ENCODE peak calls at places on chromosomes 16 and 17, in nine cellular contexts. I is fibroblast of gingiva; Q is C1 segment of cervical spinal cord; O is activated CD8-positive, alpha-beta T cell treated with anti-CD3 and anti-CD28 coated beads, Interleukin-2, amount 10 ng/mL, durations not matched to agents 7 days and 5 days; E is hippocampal formation; Y is stimulated activated CD8-positive, alpha-beta memory T cell treated with anti-CD3 and anti-CD28 coated beads, Interleukin-15, amount 100 ng/mL, for 48 hours; R is activated naive CD8-positive, alpha-beta T cell treated with anti-CD3 and anti-CD28 coated beads, Interleukin-2, amount 10 ng/mL, durations not matched to agents 7 days and 5 days; K is lower lobe of right lung; H is ovary. M is an unnamed sample.

GRCh38 chr17:7178973-7179316 is 225 bp downstream of the ASGR1 start:
- DNase-seq in I (no peak), Q (no peak), O (no peak), E (no peak), Y (no peak), R (no peak), K (no peak), H (no peak), M (no peak)

GRCh38 chr17:76138234-76138895 is 2.7 kb downstream of the FOXJ1 start:
- DNase-seq in I (no peak), Q (peak), O (no peak), E (peak), Y (no peak), R (no peak), K (no peak), H (no peak), M (no peak)

GRCh38 chr16:53507464-53508180 is 4.6 kb upstream of the AKTIP start:
- DNase-seq in I (no peak), Q (no peak), O (no peak), E (no peak), Y (no peak), R (no peak), K (no peak), H (no peak), M (no peak)

GRCh38 chr16:84379731-84380369 is 11.5 kb downstream of the ATP2C2 start:
- DNase-seq in I (no peak), Q (no peak), O (no peak), E (no peak), Y (no peak), R (no peak), K (no peak), H (no peak), M (no peak)

GRCh38 chr16:57041182-57042156 is 50.9 kb upstream of the CPNE2 start:
- DNase-seq in I (no peak), Q (no peak), O (peak), E (no peak), Y (peak), R (peak), K (no peak), H (no peak), M (no peak)

GRCh38 chr17:81253358-81254131 is 14.4 kb downstream of the NDUFAF8 start:
- DNase-seq in I (no peak), Q (peak), O (peak), E (no peak), Y (peak), R (peak), K (peak), H (peak), M (peak)

GRCh38 chr16:351804-352520 is 561 bp downstream of the AXIN1 start:
- DNase-seq in I (no peak), Q (peak), O (peak), E (no peak), Y (no peak), R (no peak), K (peak), H (no peak), M (peak)

GRCh38 chr16:9380221-9380620 is 288.8 kb downstream of the HAPSTR1 start:
- DNase-seq in I (no peak), Q (no peak), O (no peak), E (peak), Y (no peak), R (no peak), K (no peak), H (no peak), M (no peak)

GRCh38 chr17:49889500-49889899 is 41.6 kb upstream of the TAC4 start:
- DNase-seq in I (no peak), Q (no peak), O (no peak), E (no peak), Y (no peak), R (no peak), K (no peak), H (no peak), M (no peak)

GRCh38 chr16:11562411-11562810 is 24.3 kb downstream of the LITAF start:
- DNase-seq in I (no peak), Q (no peak), O (no peak), E (no peak), Y (no peak), R (no peak), K (no peak), H (no peak), M (no peak)

GRCh38 chr16:80580109-80580832 is 39.5 kb downstream of the DYNLRB2 start:
- DNase-seq in I (no peak), Q (no peak), O (peak), E (no peak), Y (peak), R (peak), K (no peak), H (no peak), M (peak)

GRCh38 chr17:83091257-83092141 is 12.1 kb downstream of the METRNL start:
- DNase-seq in I (no peak), Q (no peak), O (no peak), E (no peak), Y (no peak), R (no peak), K (peak), H (peak), M (no peak)

GRCh38 chr16:4324871-4325740 is 9.2 kb downstream of the GLIS2 start:
- DNase-seq in I (no peak), Q (no peak), O (no peak), E (no peak), Y (no peak), R (peak), K (no peak), H (no peak), M (no peak)

GRCh38 chr17:57458718-57459285 is 202.5 kb downstream of the MSI2 start:
- DNase-seq in I (no peak), Q (no peak), O (no peak), E (no peak), Y (no peak), R (no peak), K (no peak), H (no peak), M (no peak)

GRCh38 chr17:32523827-32524552 is 37.2 kb downstream of the CDK5R1 start:
- DNase-seq in I (no peak), Q (no peak), O (peak), E (no peak), Y (no peak), R (no peak), K (no peak), H (no peak), M (no peak)

GRCh38 chr16:69396187-69397061 is 10.6 kb upstream of the TERF2 start:
- DNase-seq in I (peak), Q (peak), O (peak), E (peak), Y (peak), R (no peak), K (no peak), H (peak), M (peak)

GRCh38 chr17:75908201-75908600 is 3.5 kb upstream of the MRPL38 start:
- DNase-seq in I (no peak), Q (no peak), O (no peak), E (no peak), Y (no peak), R (no peak), K (peak), H (no peak), M (no peak)

GRCh38 chr17:44940321-44940720 is 7.3 kb downstream of the KIF18B start:
- DNase-seq in I (no peak), Q (no peak), O (no peak), E (no peak), Y (no peak), R (no peak), K (no peak), H (no peak), M (peak)

GRCh38 chr17:57401556-57402488 is 145.5 kb downstream of the MSI2 start:
- DNase-seq in I (no peak), Q (no peak), O (no peak), E (no peak), Y (no peak), R (no peak), K (no peak), H (no peak), M (no peak)

GRCh38 chr17:3009411-3009920 is 53.9 kb downstream of the OR1D5 start:
- DNase-seq in I (no peak), Q (no peak), O (no peak), E (no peak), Y (no peak), R (no peak), K (peak), H (no peak), M (no peak)

GRCh38 chr17:64635647-64636305 is 26.3 kb downstream of the SMURF2 start:
- DNase-seq in I (peak), Q (no peak), O (no peak), E (no peak), Y (no peak), R (no peak), K (no peak), H (no peak), M (peak)

GRCh38 chr17:62804822-62805221 is 3.3 kb downstream of the MARCHF10 start:
- DNase-seq in I (peak), Q (no peak), O (no peak), E (no peak), Y (no peak), R (no peak), K (no peak), H (no peak), M (no peak)

GRCh38 chr17:1197379-1197778 is 17.6 kb upstream of the ABR start:
- DNase-seq in I (peak), Q (no peak), O (peak), E (no peak), Y (no peak), R (no peak), K (peak), H (no peak), M (no peak)

GRCh38 chr17:41796066-41796895 is 9.8 kb upstream of the JUP start:
- DNase-seq in I (no peak), Q (no peak), O (no peak), E (no peak), Y (no peak), R (no peak), K (no peak), H (no peak), M (no peak)

GRCh38 chr17:2828396-2829038 is 32.3 kb downstream of the RAP1GAP2 start:
- DNase-seq in I (no peak), Q (peak), O (peak), E (no peak), Y (peak), R (peak), K (peak), H (peak), M (peak)

GRCh38 chr16:86516618-86517003 is 6.3 kb downstream of the FOXF1 start:
- DNase-seq in I (peak), Q (no peak), O (no peak), E (no peak), Y (no peak), R (no peak), K (no peak), H (no peak), M (no peak)

GRCh38 chr17:38604479-38605229 is 1.1 kb downstream of the SRCIN1 start:
- DNase-seq in I (no peak), Q (peak), O (no peak), E (peak), Y (no peak), R (peak), K (no peak), H (no peak), M (no peak)

GRCh38 chr17:20562587-20562986 is 16.9 kb upstream of the CDRT15L2 start:
- DNase-seq in I (no peak), Q (no peak), O (peak), E (no peak), Y (no peak), R (no peak), K (no peak), H (no peak), M (no peak)

GRCh38 chr16:73464834-73465233 is 416.9 kb upstream of the ZFHX3 start:
- DNase-seq in I (no peak), Q (no peak), O (no peak), E (no peak), Y (no peak), R (no peak), K (no peak), H (no peak), M (no peak)

GRCh38 chr16:5905935-5906334 is 808.3 kb upstream of the EEF2KMT start:
- DNase-seq in I (no peak), Q (no peak), O (no peak), E (no peak), Y (no peak), R (no peak), K (no peak), H (no peak), M (no peak)

GRCh38 chr16:55221836-55222235 is 102.2 kb upstream of the IRX6 start:
- DNase-seq in I (no peak), Q (no peak), O (no peak), E (no peak), Y (no peak), R (no peak), K (no peak), H (no peak), M (no peak)

GRCh38 chr17:72665841-72666518 is 426.5 kb downstream of the SLC39A11 start:
- DNase-seq in I (peak), Q (no peak), O (no peak), E (no peak), Y (no peak), R (no peak), K (no peak), H (no peak), M (no peak)

GRCh38 chr17:19248923-19249574 is 11.9 kb downstream of the EPN2 start:
- DNase-seq in I (peak), Q (peak), O (no peak), E (no peak), Y (no peak), R (no peak), K (no peak), H (peak), M (peak)

GRCh38 chr17:9386401-9386800 is 189.2 kb downstream of the STX8 start:
- DNase-seq in I (peak), Q (no peak), O (no peak), E (no peak), Y (no peak), R (no peak), K (no peak), H (no peak), M (no peak)

GRCh38 chr17:49146620-49147306 is 14.2 kb downstream of the B4GALNT2 start:
- DNase-seq in I (peak), Q (no peak), O (no peak), E (no peak), Y (no peak), R (no peak), K (no peak), H (no peak), M (peak)

GRCh38 chr16:68264128-68265077 is at the start of gene SLC7A6:
- DNase-seq in I (peak), Q (peak), O (peak), E (peak), Y (peak), R (peak), K (peak), H (peak), M (peak)

GRCh38 chr16:11257131-11257938 is 1.3 kb upstream of the SOCS1 start:
- DNase-seq in I (peak), Q (peak), O (peak), E (peak), Y (no peak), R (peak), K (peak), H (peak), M (peak)

M was measured in EL.